ENCODE peak calls at places on chromosomes 6 and 20, in ten cellular contexts. B, G, L, Z, X, T, C, W, J and E are unnamed samples.

GRCh38 chr20:25987073-25987927 is 290.6 kb upstream of the ZNF337 start:
- DNase-seq in B (no peak), G (peak; percentile 84), L (peak; percentile 44), Z (peak; percentile 51), X (peak; percentile 30), T (peak; percentile 63), C (peak; percentile 38), W (no peak), J (peak; percentile 62), E (peak; percentile 83)

GRCh38 chr6:80689700-80690099 is 583.2 kb downstream of the BCKDHB start:
- DNase-seq in B (no peak), G (no peak), L (no peak), Z (no peak), X (no peak), T (no peak), C (no peak), W (no peak), J (no peak), E (no peak)

GRCh38 chr6:23735151-23735550 is 390.9 kb upstream of the NRSN1 start:
- DNase-seq in B (no peak), G (no peak), L (no peak), Z (no peak), X (no peak), T (no peak), C (no peak), W (no peak), J (no peak), E (no peak)

GRCh38 chr6:109874086-109874485 is 104.0 kb upstream of the GPR6 start:
- DNase-seq in B (no peak), G (no peak), L (no peak), Z (no peak), X (no peak), T (no peak), C (no peak), W (no peak), J (no peak), E (no peak)

GRCh38 chr6:63440057-63440456 is 120.3 kb upstream of the LGSN start:
- DNase-seq in B (no peak), G (peak; percentile 45), L (no peak), Z (no peak), X (no peak), T (no peak), C (no peak), W (no peak), J (no peak), E (no peak)

GRCh38 chr20:44123874-44124535 is 63.0 kb downstream of the JPH2 start:
- DNase-seq in B (no peak), G (no peak), L (no peak), Z (no peak), X (no peak), T (no peak), C (no peak), W (no peak), J (no peak), E (no peak)

GRCh38 chr6:39029156-39030011 is 19.2 kb upstream of the GLP1R start:
- DNase-seq in B (no peak), G (peak; percentile 77), L (no peak), Z (no peak), X (no peak), T (no peak), C (peak; percentile 25), W (peak; percentile 23), J (no peak), E (peak; percentile 74)

GRCh38 chr6:138695193-138695592 is 78.4 kb upstream of the CCDC28A start:
- DNase-seq in B (no peak), G (no peak), L (no peak), Z (no peak), X (no peak), T (no peak), C (no peak), W (no peak), J (no peak), E (no peak)

GRCh38 chr20:32071395-32072167 is 19.5 kb downstream of the HCK start:
- DNase-seq in B (no peak), G (no peak), L (no peak), Z (no peak), X (no peak), T (no peak), C (no peak), W (no peak), J (no peak), E (no peak)

GRCh38 chr6:1679691-1680068 is 70.0 kb downstream of the FOXC1 start:
- DNase-seq in B (no peak), G (no peak), L (no peak), Z (no peak), X (no peak), T (no peak), C (no peak), W (no peak), J (no peak), E (no peak)

GRCh38 chr6:84762941-84763396 is 1.4 kb downstream of the TBX18 start:
- DNase-seq in B (no peak), G (peak; percentile 63), L (peak; percentile 50), Z (no peak), X (peak; percentile 37), T (no peak), C (no peak), W (no peak), J (peak; percentile 27), E (no peak)

GRCh38 chr6:75396005-75396800 is 97.4 kb downstream of the FILIP1 start:
- DNase-seq in B (no peak), G (no peak), L (no peak), Z (no peak), X (no peak), T (no peak), C (no peak), W (no peak), J (no peak), E (no peak)

GRCh38 chr6:82364087-82365010 is 732 bp downstream of the TPBG start:
- DNase-seq in B (no peak), G (peak; percentile 78), L (peak; percentile 63), Z (peak; percentile 50), X (peak; percentile 60), T (no peak), C (peak; percentile 4), W (peak; percentile 71), J (peak; percentile 34), E (peak; percentile 48)

GRCh38 chr6:37982320-37982719 is 162.8 kb downstream of the ZFAND3 start:
- DNase-seq in B (no peak), G (no peak), L (no peak), Z (no peak), X (no peak), T (no peak), C (no peak), W (no peak), J (no peak), E (no peak)

GRCh38 chr20:47669927-47670890 is 115.1 kb downstream of the SULF2 start:
- DNase-seq in B (no peak), G (no peak), L (no peak), Z (no peak), X (no peak), T (no peak), C (no peak), W (no peak), J (no peak), E (no peak)

GRCh38 chr20:33343521-33343920 is 57.8 kb downstream of the CDK5RAP1 start:
- DNase-seq in B (no peak), G (no peak), L (no peak), Z (no peak), X (no peak), T (no peak), C (no peak), W (no peak), J (no peak), E (no peak)

DNA sequence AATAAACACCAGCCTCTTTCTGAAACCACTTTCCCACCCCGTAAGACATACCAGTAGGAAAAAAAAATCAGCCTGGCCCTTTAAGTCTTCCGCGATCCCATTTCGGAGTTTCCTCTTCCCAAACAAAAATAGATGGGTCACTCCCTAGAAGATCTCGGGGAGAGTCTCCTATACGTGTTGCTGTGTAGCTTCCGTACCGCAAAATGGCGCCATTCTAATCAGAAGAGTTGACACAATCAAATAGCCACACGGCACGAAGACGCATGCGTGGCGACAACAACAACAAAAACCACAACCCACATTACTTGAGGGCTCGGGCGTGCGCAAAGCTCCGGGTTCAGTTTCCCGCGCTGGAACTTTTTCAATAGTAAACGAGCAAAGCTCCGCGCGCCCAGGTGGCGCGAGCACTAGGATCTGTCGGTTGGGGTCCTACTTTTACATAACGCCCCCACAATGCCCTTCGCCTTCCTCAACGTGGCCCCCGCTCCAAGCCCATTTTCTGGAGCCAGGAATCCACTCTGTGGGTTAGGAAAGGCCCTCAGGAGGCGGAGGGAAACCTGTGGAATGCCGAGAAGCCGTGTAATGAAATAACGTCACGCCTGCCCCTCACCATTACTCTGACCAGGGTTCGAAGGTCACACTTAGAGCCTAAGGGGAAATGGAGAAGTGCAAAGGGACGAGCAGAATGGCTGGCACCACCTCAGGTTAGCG is at the start of gene GPANK1:
- DNase-seq in B (peak; percentile 70), G (peak; percentile 82), L (peak; percentile 95), Z (peak; percentile 95), X (peak; percentile 89), T (peak; percentile 89), C (peak; percentile 96), W (peak; percentile 79), J (peak; percentile 89), E (peak; percentile 93)
- H3K4me1 ChIP-seq in B (peaks cover 69% of the 10 kb centered on the region), G (no peaks in the 10 kb centered on the region), L (peaks cover 21% of the 10 kb centered on the region), Z (peaks cover 28% of the 10 kb centered on the region), X (peaks cover 42% of the 10 kb centered on the region), T (peaks cover 47% of the 10 kb centered on the region), C (peaks cover 45% of the 10 kb centered on the region), W (peaks cover 15% of the 10 kb centered on the region), J (peaks cover 17% of the 10 kb centered on the region), E (peaks cover 60% of the 10 kb centered on the region)

GRCh38 chr20:4719190-4719589 is 2.5 kb upstream of the PRND start:
- DNase-seq in B (no peak), G (no peak), L (no peak), Z (no peak), X (no peak), T (no peak), C (no peak), W (no peak), J (no peak), E (no peak)
- H3K27ac ChIP-seq in B (peak overlapping the region; percentile 75), G (no peak overlapping the region), L (no peak overlapping the region), Z (no peak overlapping the region), X (no peak overlapping the region), T (no peak overlapping the region), C (no peak overlapping the region), W (no peak overlapping the region), J (peak overlapping the region; percentile 72), E (no peak overlapping the region)

GRCh38 chr6:134199848-134200606 is 117.9 kb downstream of the SGK1 start:
- DNase-seq in B (no peak), G (no peak), L (no peak), Z (no peak), X (no peak), T (no peak), C (no peak), W (no peak), J (no peak), E (no peak)
- H3K4me1 ChIP-seq in B (peaks cover 14% of the 10 kb centered on the region), G (peaks cover 2% of the 10 kb centered on the region), L (no peaks in the 10 kb centered on the region), Z (no peaks in the 10 kb centered on the region), X (no peaks in the 10 kb centered on the region), T (no peaks in the 10 kb centered on the region), C (peaks cover 5% of the 10 kb centered on the region), W (no peaks in the 10 kb centered on the region), J (peaks cover 7% of the 10 kb centered on the region), E (no peaks in the 10 kb centered on the region)

DNA sequence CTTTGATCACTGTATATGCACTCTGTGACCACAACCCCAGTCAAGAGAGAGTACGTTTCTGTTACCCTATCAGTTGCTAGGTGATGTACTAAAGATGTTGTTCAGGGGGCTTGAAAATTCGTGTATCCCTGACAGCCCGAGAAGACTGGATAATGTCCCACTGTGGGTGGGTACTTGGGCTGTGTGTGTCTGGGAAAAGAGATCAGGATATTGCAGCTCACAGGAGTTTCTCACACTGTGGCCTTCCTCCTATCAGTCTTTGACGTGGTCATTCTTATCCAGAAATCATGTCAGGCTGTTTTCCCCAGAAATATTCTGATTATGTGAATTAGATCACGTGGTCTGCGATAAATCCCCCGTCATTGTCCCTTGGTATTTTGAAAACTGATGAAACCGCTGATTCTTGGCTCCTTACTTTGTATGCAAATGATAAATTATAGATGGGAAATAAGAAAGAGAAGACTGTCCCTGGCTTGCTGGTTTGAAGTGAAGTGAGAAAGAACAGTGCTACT is 167.6 kb upstream of the TSHZ2 start:
- DNase-seq in B (no peak), G (no peak), L (no peak), Z (no peak), X (no peak), T (no peak), C (peak; percentile 71), W (no peak), J (no peak), E (no peak)
- H3K27ac ChIP-seq in B (no peak overlapping the region), G (no peak overlapping the region), L (no peak overlapping the region), Z (no peak overlapping the region), X (no peak overlapping the region), T (no peak overlapping the region), C (peak overlapping the region; percentile 55), W (no peak overlapping the region), J (no peak overlapping the region), E (no peak overlapping the region)